ENCODE peak calls at places on chromosomes 4 and X, in nine cellular contexts. One of them, this sample, is unnamed.
A peak's percentile ranks its signal among the peaks of the same experiment; 100 is the strongest.

GRCh38 chrX:13381514-13381913 is 61.7 kb upstream of the ATXN3L start:
- DNase-seq in mammary epithelial cell: no peak
- DNase-seq in HT-29: no peak
- DNase-seq in amniotic stem cell: no peak
- DNase-seq in mesothelial cell of epicardium: no peak
- DNase-seq in stimulated activated CD4-positive, alpha-beta T cell treated with anti-CD3 and anti-CD28 coated beads, Interleukin-1b, Interleukin-23, amount 100 ng/mL, for 4 hours: no peak
- DNase-seq in H1: no peak
- DNase-seq in glutamatergic neuron: no peak
- DNase-seq in COR-L47: no peak
- DNase-seq in this sample: no peak

GRCh38 chr4:139229534-139230039 is 50.4 kb downstream of the MGARP start:
- DNase-seq in mammary epithelial cell: peak; percentile 47
- DNase-seq in HT-29: peak; percentile 62
- DNase-seq in amniotic stem cell: peak; percentile 47
- DNase-seq in mesothelial cell of epicardium: no peak
- DNase-seq in stimulated activated CD4-positive, alpha-beta T cell treated with anti-CD3 and anti-CD28 coated beads, Interleukin-1b, Interleukin-23, amount 100 ng/mL, for 4 hours: no peak
- DNase-seq in H1: no peak
- DNase-seq in glutamatergic neuron: no peak
- DNase-seq in COR-L47: peak; percentile 40
- DNase-seq in this sample: no peak

GRCh38 chr4:112523008-112523440 is 7.0 kb upstream of the NEUROG2 start:
- DNase-seq in mammary epithelial cell: peak; percentile 29
- DNase-seq in HT-29: no peak
- DNase-seq in amniotic stem cell: no peak
- DNase-seq in mesothelial cell of epicardium: no peak
- DNase-seq in stimulated activated CD4-positive, alpha-beta T cell treated with anti-CD3 and anti-CD28 coated beads, Interleukin-1b, Interleukin-23, amount 100 ng/mL, for 4 hours: no peak
- DNase-seq in H1: no peak
- DNase-seq in glutamatergic neuron: peak; percentile 73
- DNase-seq in COR-L47: no peak
- DNase-seq in this sample: peak; percentile 40

GRCh38 chr4:107579099-107579498 is 140.9 kb downstream of the PAPSS1 start:
- DNase-seq in mammary epithelial cell: no peak
- DNase-seq in HT-29: no peak
- DNase-seq in amniotic stem cell: no peak
- DNase-seq in mesothelial cell of epicardium: no peak
- DNase-seq in stimulated activated CD4-positive, alpha-beta T cell treated with anti-CD3 and anti-CD28 coated beads, Interleukin-1b, Interleukin-23, amount 100 ng/mL, for 4 hours: no peak
- DNase-seq in H1: no peak
- DNase-seq in glutamatergic neuron: no peak
- DNase-seq in COR-L47: no peak
- DNase-seq in this sample: no peak

GRCh38 chrX:103918050-103918449 is 44.4 kb upstream of the TMSB15B start:
- DNase-seq in mammary epithelial cell: peak; percentile 65
- DNase-seq in HT-29: peak; percentile 31
- DNase-seq in amniotic stem cell: peak; percentile 60
- DNase-seq in mesothelial cell of epicardium: no peak
- DNase-seq in stimulated activated CD4-positive, alpha-beta T cell treated with anti-CD3 and anti-CD28 coated beads, Interleukin-1b, Interleukin-23, amount 100 ng/mL, for 4 hours: peak; percentile 11
- DNase-seq in H1: no peak
- DNase-seq in glutamatergic neuron: peak; percentile 70
- DNase-seq in COR-L47: peak; percentile 58
- DNase-seq in this sample: peak; percentile 55

GRCh38 chr4:121477480-121477879 is 96.7 kb upstream of the QRFPR start:
- DNase-seq in mammary epithelial cell: no peak
- DNase-seq in HT-29: no peak
- DNase-seq in amniotic stem cell: no peak
- DNase-seq in mesothelial cell of epicardium: no peak
- DNase-seq in stimulated activated CD4-positive, alpha-beta T cell treated with anti-CD3 and anti-CD28 coated beads, Interleukin-1b, Interleukin-23, amount 100 ng/mL, for 4 hours: no peak
- DNase-seq in H1: no peak
- DNase-seq in glutamatergic neuron: no peak
- DNase-seq in COR-L47: no peak
- DNase-seq in this sample: no peak

GRCh38 chrX:42746606-42747005 is 31.4 kb downstream of the PPP1R2C start:
- DNase-seq in mammary epithelial cell: no peak
- DNase-seq in HT-29: no peak
- DNase-seq in amniotic stem cell: peak; percentile 1
- DNase-seq in mesothelial cell of epicardium: no peak
- DNase-seq in stimulated activated CD4-positive, alpha-beta T cell treated with anti-CD3 and anti-CD28 coated beads, Interleukin-1b, Interleukin-23, amount 100 ng/mL, for 4 hours: no peak
- DNase-seq in H1: no peak
- DNase-seq in glutamatergic neuron: no peak
- DNase-seq in COR-L47: no peak
- DNase-seq in this sample: no peak

GRCh38 chr4:151031831-151032605 is 16.9 kb upstream of the LRBA start:
- DNase-seq in mammary epithelial cell: peak; percentile 73
- DNase-seq in HT-29: peak; percentile 31
- DNase-seq in amniotic stem cell: no peak
- DNase-seq in mesothelial cell of epicardium: no peak
- DNase-seq in stimulated activated CD4-positive, alpha-beta T cell treated with anti-CD3 and anti-CD28 coated beads, Interleukin-1b, Interleukin-23, amount 100 ng/mL, for 4 hours: peak; percentile 15
- DNase-seq in H1: no peak
- DNase-seq in glutamatergic neuron: no peak
- DNase-seq in COR-L47: no peak
- DNase-seq in this sample: no peak

GRCh38 chrX:20420058-20420457 is 153.3 kb upstream of the RPS6KA3 start:
- DNase-seq in mammary epithelial cell: no peak
- DNase-seq in HT-29: no peak
- DNase-seq in amniotic stem cell: no peak
- DNase-seq in mesothelial cell of epicardium: no peak
- DNase-seq in stimulated activated CD4-positive, alpha-beta T cell treated with anti-CD3 and anti-CD28 coated beads, Interleukin-1b, Interleukin-23, amount 100 ng/mL, for 4 hours: no peak
- DNase-seq in H1: no peak
- DNase-seq in glutamatergic neuron: no peak
- DNase-seq in COR-L47: no peak
- DNase-seq in this sample: no peak

GRCh38 chr4:19776021-19776459 is 475.7 kb upstream of the SLIT2 start:
- DNase-seq in mammary epithelial cell: peak; percentile 80
- DNase-seq in HT-29: no peak
- DNase-seq in amniotic stem cell: peak; percentile 72
- DNase-seq in mesothelial cell of epicardium: no peak
- DNase-seq in stimulated activated CD4-positive, alpha-beta T cell treated with anti-CD3 and anti-CD28 coated beads, Interleukin-1b, Interleukin-23, amount 100 ng/mL, for 4 hours: no peak
- DNase-seq in H1: peak; percentile 10
- DNase-seq in glutamatergic neuron: no peak
- DNase-seq in COR-L47: no peak
- DNase-seq in this sample: no peak

GRCh38 chrX:10393241-10393640 is 227.1 kb downstream of the MID1 start:
- DNase-seq in mammary epithelial cell: no peak
- DNase-seq in HT-29: no peak
- DNase-seq in amniotic stem cell: no peak
- DNase-seq in mesothelial cell of epicardium: no peak
- DNase-seq in stimulated activated CD4-positive, alpha-beta T cell treated with anti-CD3 and anti-CD28 coated beads, Interleukin-1b, Interleukin-23, amount 100 ng/mL, for 4 hours: no peak
- DNase-seq in H1: no peak
- DNase-seq in glutamatergic neuron: no peak
- DNase-seq in COR-L47: no peak
- DNase-seq in this sample: no peak

GRCh38 chr4:53640576-53641459 is 49.5 kb upstream of the LNX1 start:
- DNase-seq in mammary epithelial cell: no peak
- DNase-seq in HT-29: no peak
- DNase-seq in amniotic stem cell: no peak
- DNase-seq in mesothelial cell of epicardium: no peak
- DNase-seq in stimulated activated CD4-positive, alpha-beta T cell treated with anti-CD3 and anti-CD28 coated beads, Interleukin-1b, Interleukin-23, amount 100 ng/mL, for 4 hours: no peak
- DNase-seq in H1: no peak
- DNase-seq in glutamatergic neuron: no peak
- DNase-seq in COR-L47: no peak
- DNase-seq in this sample: no peak

GRCh38 chr4:162015090-162015489 is 148.7 kb downstream of the FSTL5 start:
- DNase-seq in mammary epithelial cell: peak; percentile 31
- DNase-seq in HT-29: no peak
- DNase-seq in amniotic stem cell: peak; percentile 71
- DNase-seq in mesothelial cell of epicardium: no peak
- DNase-seq in stimulated activated CD4-positive, alpha-beta T cell treated with anti-CD3 and anti-CD28 coated beads, Interleukin-1b, Interleukin-23, amount 100 ng/mL, for 4 hours: no peak
- DNase-seq in H1: no peak
- DNase-seq in glutamatergic neuron: no peak
- DNase-seq in COR-L47: no peak
- DNase-seq in this sample: no peak

GRCh38 chr4:167218022-167218608 is 16.2 kb downstream of the SPOCK3 start:
- DNase-seq in mammary epithelial cell: no peak
- DNase-seq in HT-29: peak; percentile 65
- DNase-seq in amniotic stem cell: no peak
- DNase-seq in mesothelial cell of epicardium: no peak
- DNase-seq in stimulated activated CD4-positive, alpha-beta T cell treated with anti-CD3 and anti-CD28 coated beads, Interleukin-1b, Interleukin-23, amount 100 ng/mL, for 4 hours: no peak
- DNase-seq in H1: no peak
- DNase-seq in glutamatergic neuron: no peak
- DNase-seq in COR-L47: peak; percentile 31
- DNase-seq in this sample: no peak

GRCh38 chr4:103168993-103169392 is 29.1 kb downstream of the CENPE start:
- DNase-seq in mammary epithelial cell: no peak
- DNase-seq in HT-29: no peak
- DNase-seq in amniotic stem cell: no peak
- DNase-seq in mesothelial cell of epicardium: no peak
- DNase-seq in stimulated activated CD4-positive, alpha-beta T cell treated with anti-CD3 and anti-CD28 coated beads, Interleukin-1b, Interleukin-23, amount 100 ng/mL, for 4 hours: no peak
- DNase-seq in H1: no peak
- DNase-seq in glutamatergic neuron: no peak
- DNase-seq in COR-L47: no peak
- DNase-seq in this sample: no peak

GRCh38 chr4:101782546-101782945 is 8.0 kb upstream of the BANK1 start:
- DNase-seq in mammary epithelial cell: peak; percentile 8
- DNase-seq in HT-29: no peak
- DNase-seq in amniotic stem cell: no peak
- DNase-seq in mesothelial cell of epicardium: no peak
- DNase-seq in stimulated activated CD4-positive, alpha-beta T cell treated with anti-CD3 and anti-CD28 coated beads, Interleukin-1b, Interleukin-23, amount 100 ng/mL, for 4 hours: no peak
- DNase-seq in H1: no peak
- DNase-seq in glutamatergic neuron: no peak
- DNase-seq in COR-L47: no peak
- DNase-seq in this sample: no peak

GRCh38 chr4:2832309-2832980 is 11.2 kb upstream of the ADD1 start:
- DNase-seq in mammary epithelial cell: no peak
- DNase-seq in HT-29: no peak
- DNase-seq in amniotic stem cell: no peak
- DNase-seq in mesothelial cell of epicardium: no peak
- DNase-seq in stimulated activated CD4-positive, alpha-beta T cell treated with anti-CD3 and anti-CD28 coated beads, Interleukin-1b, Interleukin-23, amount 100 ng/mL, for 4 hours: no peak
- DNase-seq in H1: no peak
- DNase-seq in glutamatergic neuron: no peak
- DNase-seq in COR-L47: no peak
- DNase-seq in this sample: no peak

GRCh38 chr4:114626202-114626601 is 27.6 kb downstream of the UGT8 start:
- DNase-seq in mammary epithelial cell: no peak
- DNase-seq in HT-29: no peak
- DNase-seq in amniotic stem cell: no peak
- DNase-seq in mesothelial cell of epicardium: no peak
- DNase-seq in stimulated activated CD4-positive, alpha-beta T cell treated with anti-CD3 and anti-CD28 coated beads, Interleukin-1b, Interleukin-23, amount 100 ng/mL, for 4 hours: no peak
- DNase-seq in H1: no peak
- DNase-seq in glutamatergic neuron: no peak
- DNase-seq in COR-L47: no peak
- DNase-seq in this sample: no peak

GRCh38 chr4:111268769-111269414 is 646.0 kb upstream of the PITX2 start:
- DNase-seq in mammary epithelial cell: no peak
- DNase-seq in HT-29: no peak
- DNase-seq in amniotic stem cell: no peak
- DNase-seq in mesothelial cell of epicardium: no peak
- DNase-seq in stimulated activated CD4-positive, alpha-beta T cell treated with anti-CD3 and anti-CD28 coated beads, Interleukin-1b, Interleukin-23, amount 100 ng/mL, for 4 hours: no peak
- DNase-seq in H1: no peak
- DNase-seq in glutamatergic neuron: no peak
- DNase-seq in COR-L47: no peak
- DNase-seq in this sample: no peak

GRCh38 chr4:152594981-152595916 is 59.4 kb upstream of the FBXW7 start:
- DNase-seq in mammary epithelial cell: peak; percentile 43
- DNase-seq in HT-29: no peak
- DNase-seq in amniotic stem cell: no peak
- DNase-seq in mesothelial cell of epicardium: no peak
- DNase-seq in stimulated activated CD4-positive, alpha-beta T cell treated with anti-CD3 and anti-CD28 coated beads, Interleukin-1b, Interleukin-23, amount 100 ng/mL, for 4 hours: no peak
- DNase-seq in H1: no peak
- DNase-seq in glutamatergic neuron: no peak
- DNase-seq in COR-L47: no peak
- DNase-seq in this sample: no peak

GRCh38 chr4:16591867-16592266 is 306.6 kb downstream of the LDB2 start:
- DNase-seq in mammary epithelial cell: no peak
- DNase-seq in HT-29: no peak
- DNase-seq in amniotic stem cell: no peak
- DNase-seq in mesothelial cell of epicardium: no peak
- DNase-seq in stimulated activated CD4-positive, alpha-beta T cell treated with anti-CD3 and anti-CD28 coated beads, Interleukin-1b, Interleukin-23, amount 100 ng/mL, for 4 hours: no peak
- DNase-seq in H1: no peak
- DNase-seq in glutamatergic neuron: peak; percentile 58
- DNase-seq in COR-L47: no peak
- DNase-seq in this sample: no peak

GRCh38 chr4:31307026-31307425 is 586.9 kb downstream of the PCDH7 start:
- DNase-seq in mammary epithelial cell: no peak
- DNase-seq in HT-29: peak; percentile 4
- DNase-seq in amniotic stem cell: no peak
- DNase-seq in mesothelial cell of epicardium: no peak
- DNase-seq in stimulated activated CD4-positive, alpha-beta T cell treated with anti-CD3 and anti-CD28 coated beads, Interleukin-1b, Interleukin-23, amount 100 ng/mL, for 4 hours: no peak
- DNase-seq in H1: no peak
- DNase-seq in glutamatergic neuron: no peak
- DNase-seq in COR-L47: no peak
- DNase-seq in this sample: no peak

GRCh38 chrX:110803506-110803905 is 7.9 kb upstream of the CHRDL1 start:
- DNase-seq in mammary epithelial cell: peak; percentile 7
- DNase-seq in HT-29: no peak
- DNase-seq in amniotic stem cell: no peak
- DNase-seq in mesothelial cell of epicardium: no peak
- DNase-seq in stimulated activated CD4-positive, alpha-beta T cell treated with anti-CD3 and anti-CD28 coated beads, Interleukin-1b, Interleukin-23, amount 100 ng/mL, for 4 hours: no peak
- DNase-seq in H1: no peak
- DNase-seq in glutamatergic neuron: no peak
- DNase-seq in COR-L47: no peak
- DNase-seq in this sample: no peak

GRCh38 chr4:27861381-27861787 is 1000.7 kb downstream of the STIM2 start:
- DNase-seq in mammary epithelial cell: peak; percentile 63
- DNase-seq in HT-29: peak; percentile 69
- DNase-seq in amniotic stem cell: peak; percentile 21
- DNase-seq in mesothelial cell of epicardium: no peak
- DNase-seq in stimulated activated CD4-positive, alpha-beta T cell treated with anti-CD3 and anti-CD28 coated beads, Interleukin-1b, Interleukin-23, amount 100 ng/mL, for 4 hours: no peak
- DNase-seq in H1: peak; percentile 25
- DNase-seq in glutamatergic neuron: no peak
- DNase-seq in COR-L47: peak; percentile 69
- DNase-seq in this sample: no peak

GRCh38 chr4:47873877-47874571 is 36.2 kb upstream of the CORIN start:
- DNase-seq in mammary epithelial cell: no peak
- DNase-seq in HT-29: no peak
- DNase-seq in amniotic stem cell: no peak
- DNase-seq in mesothelial cell of epicardium: no peak
- DNase-seq in stimulated activated CD4-positive, alpha-beta T cell treated with anti-CD3 and anti-CD28 coated beads, Interleukin-1b, Interleukin-23, amount 100 ng/mL, for 4 hours: no peak
- DNase-seq in H1: no peak
- DNase-seq in glutamatergic neuron: no peak
- DNase-seq in COR-L47: no peak
- DNase-seq in this sample: no peak

GRCh38 chr4:3655485-3656429 is 110.4 kb upstream of the ADRA2C start:
- DNase-seq in mammary epithelial cell: no peak
- DNase-seq in HT-29: no peak
- DNase-seq in amniotic stem cell: no peak
- DNase-seq in mesothelial cell of epicardium: no peak
- DNase-seq in stimulated activated CD4-positive, alpha-beta T cell treated with anti-CD3 and anti-CD28 coated beads, Interleukin-1b, Interleukin-23, amount 100 ng/mL, for 4 hours: no peak
- DNase-seq in H1: no peak
- DNase-seq in glutamatergic neuron: no peak
- DNase-seq in COR-L47: no peak
- DNase-seq in this sample: no peak

GRCh38 chrX:66676413-66676812 is 37.5 kb upstream of the EDA2R start:
- DNase-seq in mammary epithelial cell: peak; percentile 64
- DNase-seq in HT-29: no peak
- DNase-seq in amniotic stem cell: no peak
- DNase-seq in mesothelial cell of epicardium: no peak
- DNase-seq in stimulated activated CD4-positive, alpha-beta T cell treated with anti-CD3 and anti-CD28 coated beads, Interleukin-1b, Interleukin-23, amount 100 ng/mL, for 4 hours: no peak
- DNase-seq in H1: no peak
- DNase-seq in glutamatergic neuron: no peak
- DNase-seq in COR-L47: no peak
- DNase-seq in this sample: no peak

GRCh38 chrX:100710816-100711215 is 21.1 kb downstream of the SYTL4 start:
- DNase-seq in mammary epithelial cell: no peak
- DNase-seq in HT-29: no peak
- DNase-seq in amniotic stem cell: no peak
- DNase-seq in mesothelial cell of epicardium: no peak
- DNase-seq in stimulated activated CD4-positive, alpha-beta T cell treated with anti-CD3 and anti-CD28 coated beads, Interleukin-1b, Interleukin-23, amount 100 ng/mL, for 4 hours: no peak
- DNase-seq in H1: no peak
- DNase-seq in glutamatergic neuron: no peak
- DNase-seq in COR-L47: no peak
- DNase-seq in this sample: no peak

GRCh38 chr4:113435893-113436292 is 325.6 kb downstream of the CAMK2D start:
- DNase-seq in mammary epithelial cell: peak; percentile 96
- DNase-seq in HT-29: peak; percentile 84
- DNase-seq in amniotic stem cell: no peak
- DNase-seq in mesothelial cell of epicardium: no peak
- DNase-seq in stimulated activated CD4-positive, alpha-beta T cell treated with anti-CD3 and anti-CD28 coated beads, Interleukin-1b, Interleukin-23, amount 100 ng/mL, for 4 hours: no peak
- DNase-seq in H1: no peak
- DNase-seq in glutamatergic neuron: peak; percentile 23
- DNase-seq in COR-L47: no peak
- DNase-seq in this sample: no peak

GRCh38 chrX:9940397-9940796 is 26.8 kb upstream of the CLDN34 start:
- DNase-seq in mammary epithelial cell: peak; percentile 54
- DNase-seq in HT-29: peak; percentile 37
- DNase-seq in amniotic stem cell: no peak
- DNase-seq in mesothelial cell of epicardium: no peak
- DNase-seq in stimulated activated CD4-positive, alpha-beta T cell treated with anti-CD3 and anti-CD28 coated beads, Interleukin-1b, Interleukin-23, amount 100 ng/mL, for 4 hours: no peak
- DNase-seq in H1: no peak
- DNase-seq in glutamatergic neuron: no peak
- DNase-seq in COR-L47: no peak
- DNase-seq in this sample: no peak

This sample was measured in left colon.